ENCODE peak calls at places on chromosomes 16 and 17, in eight cellular contexts. One of them, this sample, is unnamed.

GRCh38 chr17:48002920-48003685 is 32.2 kb downstream of the CDK5RAP3 start:
- DNase-seq in kidney epithelial cell: no peak
- DNase-seq in fibroblast of mammary gland: no peak
- DNase-seq in transverse colon: no peak
- DNase-seq in spleen: no peak
- DNase-seq in heart right ventricle: no peak
- DNase-seq in mucosa of descending colon: no peak
- DNase-seq in AG04450: no peak
- DNase-seq in this sample: no peak

GRCh38 chr16:81600275-81600674 is 155.7 kb downstream of the CMIP start:
- DNase-seq in spleen: no peak
- DNase-seq in kidney epithelial cell: peak
- DNase-seq in transverse colon: no peak
- DNase-seq in mucosa of descending colon: no peak
- DNase-seq in AG04450: no peak
- DNase-seq in heart right ventricle: no peak
- DNase-seq in fibroblast of mammary gland: peak
- DNase-seq in this sample: peak

GRCh38 chr16:55147401-55147800 is 176.6 kb upstream of the IRX6 start:
- DNase-seq in mucosa of descending colon: no peak
- DNase-seq in transverse colon: no peak
- DNase-seq in spleen: no peak
- DNase-seq in heart right ventricle: no peak
- DNase-seq in fibroblast of mammary gland: no peak
- DNase-seq in AG04450: no peak
- DNase-seq in kidney epithelial cell: no peak
- DNase-seq in this sample: peak

GRCh38 chr17:61616783-61617182 is 25.8 kb upstream of the NACA2 start:
- DNase-seq in kidney epithelial cell: no peak
- DNase-seq in mucosa of descending colon: no peak
- DNase-seq in AG04450: no peak
- DNase-seq in fibroblast of mammary gland: no peak
- DNase-seq in transverse colon: no peak
- DNase-seq in heart right ventricle: no peak
- DNase-seq in spleen: no peak
- DNase-seq in this sample: no peak

GRCh38 chr16:10871157-10871991 is 5.6 kb upstream of the CIITA start:
- DNase-seq in kidney epithelial cell: peak
- DNase-seq in AG04450: peak
- DNase-seq in spleen: peak
- DNase-seq in heart right ventricle: peak
- DNase-seq in mucosa of descending colon: peak
- DNase-seq in transverse colon: peak
- DNase-seq in fibroblast of mammary gland: peak
- DNase-seq in this sample: peak

GRCh38 chr16:79257958-79258490 is 342.5 kb downstream of the MAF start:
- DNase-seq in fibroblast of mammary gland: no peak
- DNase-seq in transverse colon: no peak
- DNase-seq in kidney epithelial cell: no peak
- DNase-seq in spleen: no peak
- DNase-seq in mucosa of descending colon: no peak
- DNase-seq in heart right ventricle: no peak
- DNase-seq in AG04450: no peak
- DNase-seq in this sample: no peak

GRCh38 chr17:1000597-1001490 is 3.9 kb downstream of the TIMM22 start:
- DNase-seq in kidney epithelial cell: no peak
- DNase-seq in heart right ventricle: no peak
- DNase-seq in AG04450: no peak
- DNase-seq in spleen: no peak
- DNase-seq in mucosa of descending colon: no peak
- DNase-seq in transverse colon: no peak
- DNase-seq in fibroblast of mammary gland: peak
- DNase-seq in this sample: peak

GRCh38 chr16:86249631-86250030 is 260.7 kb upstream of the FOXF1 start:
- DNase-seq in heart right ventricle: no peak
- DNase-seq in AG04450: no peak
- DNase-seq in fibroblast of mammary gland: no peak
- DNase-seq in kidney epithelial cell: no peak
- DNase-seq in mucosa of descending colon: no peak
- DNase-seq in transverse colon: no peak
- DNase-seq in spleen: no peak
- DNase-seq in this sample: no peak

GRCh38 chr16:10080031-10080772 is 102.0 kb downstream of the GRIN2A start:
- DNase-seq in mucosa of descending colon: no peak
- DNase-seq in heart right ventricle: peak
- DNase-seq in transverse colon: no peak
- DNase-seq in fibroblast of mammary gland: peak
- DNase-seq in AG04450: no peak
- DNase-seq in spleen: no peak
- DNase-seq in kidney epithelial cell: peak
- DNase-seq in this sample: peak

GRCh38 chr17:8382880-8383142 is 182 bp downstream of the RPL26 start:
- DNase-seq in spleen: no peak
- DNase-seq in mucosa of descending colon: no peak
- DNase-seq in heart right ventricle: no peak
- DNase-seq in transverse colon: no peak
- DNase-seq in kidney epithelial cell: no peak
- DNase-seq in AG04450: no peak
- DNase-seq in fibroblast of mammary gland: no peak
- DNase-seq in this sample: no peak

GRCh38 chr16:67542464-67542863 is 13.8 kb downstream of the RIPOR1 start:
- DNase-seq in kidney epithelial cell: no peak
- DNase-seq in spleen: peak
- DNase-seq in heart right ventricle: no peak
- DNase-seq in AG04450: no peak
- DNase-seq in fibroblast of mammary gland: peak
- DNase-seq in transverse colon: peak
- DNase-seq in mucosa of descending colon: no peak
- DNase-seq in this sample: peak

GRCh38 chr17:82943339-82943738 is 103.5 kb upstream of the ZNF750 start:
- DNase-seq in heart right ventricle: no peak
- DNase-seq in transverse colon: no peak
- DNase-seq in spleen: peak
- DNase-seq in kidney epithelial cell: no peak
- DNase-seq in mucosa of descending colon: peak
- DNase-seq in AG04450: no peak
- DNase-seq in fibroblast of mammary gland: no peak
- DNase-seq in this sample: no peak

GRCh38 chr16:88121886-88122580 is 170.8 kb downstream of the BANP start:
- DNase-seq in spleen: no peak
- DNase-seq in kidney epithelial cell: no peak
- DNase-seq in transverse colon: no peak
- DNase-seq in mucosa of descending colon: no peak
- DNase-seq in heart right ventricle: no peak
- DNase-seq in AG04450: no peak
- DNase-seq in fibroblast of mammary gland: no peak
- DNase-seq in this sample: no peak

GRCh38 chr16:67917852-67918236 is 13.8 kb downstream of the CTRL start:
- DNase-seq in transverse colon: no peak
- DNase-seq in AG04450: no peak
- DNase-seq in kidney epithelial cell: peak
- DNase-seq in fibroblast of mammary gland: peak
- DNase-seq in mucosa of descending colon: no peak
- DNase-seq in heart right ventricle: no peak
- DNase-seq in spleen: no peak
- DNase-seq in this sample: peak

GRCh38 chr16:85415196-85415988 is 197.7 kb upstream of the GSE1 start:
- DNase-seq in spleen: peak
- DNase-seq in fibroblast of mammary gland: no peak
- DNase-seq in transverse colon: peak
- DNase-seq in kidney epithelial cell: no peak
- DNase-seq in AG04450: no peak
- DNase-seq in mucosa of descending colon: peak
- DNase-seq in heart right ventricle: peak
- DNase-seq in this sample: no peak

GRCh38 chr16:4597174-4597573 is 17.5 kb downstream of the UBALD1 start:
- DNase-seq in AG04450: no peak
- DNase-seq in spleen: no peak
- DNase-seq in heart right ventricle: no peak
- DNase-seq in kidney epithelial cell: peak
- DNase-seq in transverse colon: no peak
- DNase-seq in mucosa of descending colon: no peak
- DNase-seq in fibroblast of mammary gland: no peak
- DNase-seq in this sample: no peak

GRCh38 chr16:27286446-27286845 is 17.9 kb upstream of the NSMCE1 start:
- DNase-seq in kidney epithelial cell: peak
- DNase-seq in mucosa of descending colon: no peak
- DNase-seq in fibroblast of mammary gland: peak
- DNase-seq in heart right ventricle: no peak
- DNase-seq in spleen: no peak
- DNase-seq in transverse colon: no peak
- DNase-seq in AG04450: peak
- DNase-seq in this sample: peak

GRCh38 chr16:86083382-86084002 is 184.5 kb downstream of the IRF8 start:
- DNase-seq in spleen: peak
- DNase-seq in transverse colon: no peak
- DNase-seq in mucosa of descending colon: no peak
- DNase-seq in AG04450: no peak
- DNase-seq in heart right ventricle: no peak
- DNase-seq in kidney epithelial cell: no peak
- DNase-seq in fibroblast of mammary gland: no peak
- DNase-seq in this sample: no peak

GRCh38 chr17:35256629-35257028 is 13.8 kb downstream of the SLFN5 start:
- DNase-seq in transverse colon: no peak
- DNase-seq in spleen: no peak
- DNase-seq in heart right ventricle: no peak
- DNase-seq in kidney epithelial cell: no peak
- DNase-seq in fibroblast of mammary gland: no peak
- DNase-seq in mucosa of descending colon: no peak
- DNase-seq in AG04450: no peak
- DNase-seq in this sample: no peak

GRCh38 chr17:50631908-50632571 is 2.6 kb upstream of the ABCC3 start:
- DNase-seq in mucosa of descending colon: peak
- DNase-seq in heart right ventricle: no peak
- DNase-seq in kidney epithelial cell: no peak
- DNase-seq in AG04450: no peak
- DNase-seq in spleen: no peak
- DNase-seq in fibroblast of mammary gland: no peak
- DNase-seq in transverse colon: no peak
- DNase-seq in this sample: no peak

GRCh38 chr16:4272114-4272954 is 489 bp downstream of the TFAP4 start:
- DNase-seq in mucosa of descending colon: no peak
- DNase-seq in transverse colon: peak
- DNase-seq in AG04450: no peak
- DNase-seq in spleen: peak
- DNase-seq in kidney epithelial cell: no peak
- DNase-seq in heart right ventricle: peak
- DNase-seq in fibroblast of mammary gland: peak
- DNase-seq in this sample: peak

GRCh38 chr17:30812218-30813177 is 12.0 kb downstream of the CRLF3 start:
- DNase-seq in spleen: no peak
- DNase-seq in fibroblast of mammary gland: peak
- DNase-seq in mucosa of descending colon: no peak
- DNase-seq in transverse colon: no peak
- DNase-seq in AG04450: no peak
- DNase-seq in kidney epithelial cell: no peak
- DNase-seq in heart right ventricle: no peak
- DNase-seq in this sample: peak

GRCh38 chr16:69130461-69130860 is 1.9 kb downstream of the CHTF8 start:
- DNase-seq in AG04450: no peak
- DNase-seq in spleen: no peak
- DNase-seq in fibroblast of mammary gland: no peak
- DNase-seq in mucosa of descending colon: no peak
- DNase-seq in kidney epithelial cell: no peak
- DNase-seq in heart right ventricle: no peak
- DNase-seq in transverse colon: no peak
- DNase-seq in this sample: no peak
- H3K4me3 ChIP-seq in AG04450: peak
- H3K4me3 ChIP-seq in spleen: no peak
- H3K4me3 ChIP-seq in fibroblast of mammary gland: no peak
- H3K4me3 ChIP-seq in mucosa of descending colon: no peak
- H3K4me3 ChIP-seq in kidney epithelial cell: no peak
- H3K4me3 ChIP-seq in heart right ventricle: no peak
- H3K4me3 ChIP-seq in transverse colon: no peak
- H3K4me3 ChIP-seq in this sample: peak

DNA sequence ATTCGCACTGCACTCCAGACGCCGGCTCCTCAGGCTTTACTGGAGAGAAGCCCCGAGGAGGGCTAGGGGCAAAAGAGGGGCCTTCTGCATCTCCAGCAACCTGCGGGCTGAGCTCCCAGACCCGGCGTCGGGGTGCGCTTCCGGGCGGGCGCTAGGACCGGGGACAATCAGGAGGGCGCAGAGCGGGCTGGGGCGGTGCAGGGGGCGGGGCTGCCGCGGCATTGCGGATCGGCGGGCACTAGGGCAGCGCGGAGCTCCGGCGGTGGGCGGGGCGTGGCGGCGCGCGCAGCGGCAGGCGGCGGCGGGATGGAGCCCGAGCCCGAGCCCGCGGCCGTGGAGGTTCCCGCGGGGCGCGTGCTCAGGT is at the start of gene TSEN54:
- DNase-seq in mucosa of descending colon: peak
- DNase-seq in spleen: peak
- DNase-seq in kidney epithelial cell: peak
- DNase-seq in transverse colon: peak
- DNase-seq in heart right ventricle: peak
- DNase-seq in fibroblast of mammary gland: peak
- DNase-seq in AG04450: peak
- DNase-seq in this sample: peak
- TF ChIP-seq CTCF in mucosa of descending colon: no peak
- TF ChIP-seq CTCF in spleen: no peak
- TF ChIP-seq CTCF in kidney epithelial cell: no peak
- TF ChIP-seq CTCF in transverse colon: no peak
- TF ChIP-seq CTCF in heart right ventricle: no peak
- TF ChIP-seq CTCF in fibroblast of mammary gland: no peak
- TF ChIP-seq CTCF in AG04450: no peak
- TF ChIP-seq CTCF in this sample: no peak

DNA sequence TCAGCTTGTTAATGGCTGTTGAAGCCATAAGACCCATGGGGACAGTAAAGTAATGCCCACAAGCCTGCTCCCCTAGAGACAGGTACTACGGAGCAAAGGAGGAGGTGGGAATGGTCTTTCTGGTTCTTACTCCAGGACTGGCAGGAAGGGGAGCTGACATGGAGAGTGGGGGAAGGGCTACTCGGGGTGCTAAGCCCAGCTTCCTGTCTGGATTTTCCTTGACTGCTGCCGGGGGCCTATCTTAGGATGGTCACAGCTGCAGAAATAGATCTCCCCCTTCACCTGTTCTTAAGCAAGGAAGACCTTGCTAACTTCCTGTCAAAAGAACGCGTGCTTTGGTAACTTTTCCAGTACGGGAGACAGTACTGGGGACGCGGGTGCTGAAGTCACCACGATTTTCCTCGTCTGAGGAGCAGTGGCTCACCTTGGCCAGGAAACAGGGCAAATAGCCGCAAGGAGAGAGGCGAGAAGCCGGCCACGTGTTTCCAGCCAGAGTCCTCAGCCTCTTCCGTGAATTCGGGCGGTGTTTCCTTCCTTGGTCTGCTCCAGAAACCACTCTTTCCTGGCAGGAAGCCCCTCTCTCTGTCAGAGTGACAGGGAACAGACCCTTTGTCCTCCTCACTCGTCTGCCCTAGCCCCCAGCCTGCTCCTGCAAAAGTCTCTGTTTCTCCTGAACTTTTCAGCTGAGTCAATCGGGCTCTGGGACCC is 656 bp upstream of the PRR29 start:
- DNase-seq in kidney epithelial cell: no peak
- DNase-seq in AG04450: no peak
- DNase-seq in fibroblast of mammary gland: no peak
- DNase-seq in transverse colon: no peak
- DNase-seq in mucosa of descending colon: peak
- DNase-seq in heart right ventricle: no peak
- DNase-seq in spleen: peak
- DNase-seq in this sample: no peak
- H3K4me3 ChIP-seq in kidney epithelial cell: no peak
- H3K4me3 ChIP-seq in AG04450: no peak
- H3K4me3 ChIP-seq in fibroblast of mammary gland: no peak
- H3K4me3 ChIP-seq in transverse colon: no peak
- H3K4me3 ChIP-seq in mucosa of descending colon: no peak
- H3K4me3 ChIP-seq in heart right ventricle: peak
- H3K4me3 ChIP-seq in spleen: peak
- H3K4me3 ChIP-seq in this sample: peak

GRCh38 chr17:43779145-43780125 is 658 bp upstream of the DUSP3 start:
- DNase-seq in heart right ventricle: no peak
- DNase-seq in mucosa of descending colon: peak
- DNase-seq in transverse colon: no peak
- DNase-seq in fibroblast of mammary gland: no peak
- DNase-seq in kidney epithelial cell: no peak
- DNase-seq in spleen: peak
- DNase-seq in AG04450: no peak
- DNase-seq in this sample: no peak
- TF ChIP-seq CTCF in heart right ventricle: peak
- TF ChIP-seq CTCF in mucosa of descending colon: no peak
- TF ChIP-seq CTCF in transverse colon: peak
- TF ChIP-seq CTCF in fibroblast of mammary gland: no peak
- TF ChIP-seq CTCF in kidney epithelial cell: peak
- TF ChIP-seq CTCF in spleen: no peak
- TF ChIP-seq CTCF in AG04450: peak
- TF ChIP-seq CTCF in this sample: no peak